ENCODE peak calls at places on chromosome 20, in six cellular contexts. H is naive thymus-derived CD4-positive, alpha-beta T cell; F is CD8-positive, alpha-beta T cell; V is transverse colon; Q is tibial artery; D is body of pancreas. S is an unnamed sample.

GRCh38 chr20:40545478-40545877 is 143.6 kb downstream of the MAFB start:
- DNase-seq in V (no peak), D (no peak), Q (no peak), H (no peak), F (no peak), S (no peak)

GRCh38 chr20:44644384-44645131 is 6.9 kb downstream of the ADA start:
- DNase-seq in Q (no peak), F (peak; percentile 13), H (peak; percentile 36), V (no peak), D (no peak), S (no peak)

GRCh38 chr20:53642196-53643030 is 48.8 kb upstream of the ZNF217 start:
- DNase-seq in H (peak; percentile 44), D (peak; percentile 93), V (peak; percentile 66), Q (peak; percentile 37), F (peak; percentile 25), S (no peak)

GRCh38 chr20:57545927-57546662 is 14.8 kb upstream of the PCK1 start:
- DNase-seq in Q (no peak), F (no peak), H (no peak), D (no peak), V (no peak), S (no peak)

GRCh38 chr20:37395921-37396519 is 50.1 kb downstream of the SRC start:
- DNase-seq in D (no peak), H (no peak), F (no peak), V (no peak), Q (no peak), S (no peak)

GRCh38 chr20:32537657-32538525 is 47.2 kb downstream of the NOL4L start:
- DNase-seq in H (no peak), F (no peak), Q (no peak), D (no peak), V (no peak), S (no peak)

GRCh38 chr20:13017883-13018535 is 9.2 kb downstream of the SPTLC3 start:
- DNase-seq in Q (no peak), F (no peak), D (no peak), H (no peak), V (no peak), S (no peak)

GRCh38 chr20:25238319-25239037 is 9.4 kb upstream of the PYGB start:
- DNase-seq in V (no peak), Q (no peak), F (no peak), D (no peak), H (no peak), S (no peak)

GRCh38 chr20:44702776-44703175 is 12.4 kb upstream of the CCN5 start:
- DNase-seq in Q (peak; percentile 96), V (peak; percentile 64), H (no peak), D (peak; percentile 70), F (no peak), S (peak; percentile 88)

GRCh38 chr20:10647471-10647870 is 26.3 kb downstream of the JAG1 start:
- DNase-seq in H (no peak), Q (peak; percentile 26), V (peak; percentile 7), F (no peak), D (no peak), S (no peak)

GRCh38 chr20:44843863-44844262 is 33.5 kb upstream of the RIMS4 start:
- DNase-seq in V (no peak), F (no peak), D (no peak), H (no peak), Q (no peak), S (no peak)

GRCh38 chr20:32130352-32130751 is 20.8 kb downstream of the TM9SF4 start:
- DNase-seq in H (no peak), D (no peak), F (no peak), Q (no peak), V (no peak), S (no peak)

GRCh38 chr20:25000268-25000801 is 7.8 kb upstream of the APMAP start:
- DNase-seq in V (peak; percentile 38), Q (peak; percentile 74), F (no peak), D (peak; percentile 97), H (no peak), S (peak; percentile 85)

GRCh38 chr20:24993337-24994185 is 1.0 kb upstream of the APMAP start:
- DNase-seq in Q (no peak), V (no peak), H (peak; percentile 7), D (no peak), F (no peak), S (no peak)

GRCh38 chr20:59835448-59836395 is 97.7 kb downstream of the SYCP2 start:
- DNase-seq in D (no peak), F (no peak), V (peak; percentile 65), Q (no peak), H (no peak), S (no peak)

GRCh38 chr20:34043025-34043424 is 49.3 kb downstream of the RALY start:
- DNase-seq in H (no peak), D (no peak), Q (no peak), F (no peak), V (no peak), S (no peak)

GRCh38 chr20:32968833-32969241 is 35.4 kb downstream of the SUN5 start:
- DNase-seq in V (no peak), Q (no peak), D (no peak), H (peak; percentile 27), F (no peak), S (no peak)

GRCh38 chr20:54452277-54452676 is 23.1 kb upstream of the DOK5 start:
- DNase-seq in D (no peak), F (no peak), V (no peak), H (no peak), Q (no peak), S (no peak)

GRCh38 chr20:41671143-41671542 is 53.0 kb upstream of the CHD6 start:
- DNase-seq in D (no peak), F (no peak), V (no peak), Q (no peak), H (no peak), S (no peak)

GRCh38 chr20:41670631-41671030 is 52.5 kb upstream of the CHD6 start:
- DNase-seq in Q (no peak), D (no peak), H (no peak), F (no peak), V (no peak), S (no peak)

GRCh38 chr20:41668057-41668749 is 50.0 kb upstream of the CHD6 start:
- DNase-seq in Q (no peak), V (no peak), F (no peak), D (no peak), H (no peak), S (no peak)

GRCh38 chr20:41672282-41672681 is 54.1 kb upstream of the CHD6 start:
- DNase-seq in Q (no peak), V (no peak), H (no peak), F (no peak), D (no peak), S (no peak)

GRCh38 chr20:41669708-41670263 is 51.6 kb upstream of the CHD6 start:
- DNase-seq in V (no peak), H (no peak), F (no peak), Q (no peak), D (no peak), S (no peak)
- H3K27ac ChIP-seq in V (no peak overlapping the region), H (no peak overlapping the region), F (no peak overlapping the region), Q (no peak overlapping the region), D (no peak overlapping the region), S (no peak overlapping the region)

GRCh38 chr20:58749979-58750378 is 57.4 kb downstream of the NPEPL1 start:
- DNase-seq in V (no peak), Q (no peak), D (no peak), H (no peak), F (no peak), S (no peak)
- H3K27me3 ChIP-seq in V (peaks cover 7% of the 10 kb centered on the region), Q (no peaks in the 10 kb centered on the region), D (no peaks in the 10 kb centered on the region), H (no peaks in the 10 kb centered on the region), F (no peaks in the 10 kb centered on the region), S (peaks cover 8% of the 10 kb centered on the region)

GRCh38 chr20:14902432-14903089 is 565.1 kb upstream of the FLRT3 start:
- DNase-seq in V (no peak), Q (no peak), D (no peak), F (no peak), H (no peak), S (no peak)
- H3K4me3 ChIP-seq in V (no peak overlapping the region), Q (no peak overlapping the region), D (no peak overlapping the region), F (no peak overlapping the region), H (no peak overlapping the region), S (no peak overlapping the region)

DNA sequence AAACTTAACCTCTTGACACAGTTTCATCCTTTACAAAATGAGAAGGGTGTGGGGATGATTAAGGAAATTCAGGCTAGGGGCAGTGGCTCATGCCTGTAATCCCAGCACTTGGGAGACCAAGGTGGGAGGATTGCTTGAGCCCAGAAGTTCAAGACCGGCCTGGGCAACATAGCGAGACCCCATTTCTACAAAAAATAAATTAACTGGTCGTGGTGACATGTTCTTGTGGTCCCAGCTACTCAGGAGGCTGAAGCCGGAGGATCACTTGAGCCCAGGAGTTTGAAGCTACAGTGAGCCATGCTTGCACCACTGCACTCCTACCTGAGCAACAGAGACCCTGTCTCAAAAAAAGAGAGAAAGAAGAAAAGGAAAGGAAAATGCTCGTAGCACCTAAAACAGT is 9.0 kb downstream of the ZSWIM3 start:
- DNase-seq in V (no peak), H (no peak), Q (no peak), D (no peak), F (no peak), S (no peak)
- H3K27ac ChIP-seq in V (peak overlapping the region; percentile 58), H (no peak overlapping the region), Q (no peak overlapping the region), D (no peak overlapping the region), F (no peak overlapping the region), S (no peak overlapping the region)